ENCODE peak calls at places on chromosomes 16 and 17, in ten cellular contexts. C is heart left ventricle; Z is ACHN; R is stimulated activated CD8-positive, alpha-beta memory T cell treated with anti-CD3 and anti-CD28 coated beads, Interleukin-7, amount 100 ng/mL, for 1 hour; O is GM13977; E is LoVo; I is GM19239; X is EH; W is GM04504; K is tibial nerve. F is an unnamed sample.

GRCh38 chr17:80030730-80031410 is 4.8 kb downstream of the TBC1D16 start:
- DNase-seq in K (no peak), I (no peak), Z (no peak), C (no peak), W (no peak), R (no peak), X (no peak), E (no peak), O (no peak), F (no peak)

GRCh38 chr17:38538906-38539305 is 66.8 kb downstream of the SRCIN1 start:
- DNase-seq in K (no peak), W (no peak), E (no peak), Z (no peak), C (no peak), R (no peak), I (no peak), O (no peak), X (no peak), F (no peak)

GRCh38 chr17:38579934-38580333 is 25.8 kb downstream of the SRCIN1 start:
- DNase-seq in I (no peak), C (no peak), E (no peak), X (peak), R (no peak), O (no peak), W (no peak), Z (peak), K (no peak), F (no peak)

GRCh38 chr16:15966420-15967222 is 17.2 kb downstream of the ABCC1 start:
- DNase-seq in C (no peak), W (peak), O (no peak), X (peak), K (no peak), R (no peak), E (peak), Z (peak), I (no peak), F (no peak)

GRCh38 chr16:51875834-51876725 is 670.9 kb downstream of the TOX3 start:
- DNase-seq in O (no peak), R (no peak), C (no peak), I (no peak), Z (no peak), X (no peak), E (no peak), W (no peak), K (no peak), F (no peak)

GRCh38 chr17:72104164-72104862 is 16.5 kb upstream of the SOX9 start:
- DNase-seq in C (no peak), X (no peak), R (no peak), W (no peak), O (no peak), Z (no peak), E (no peak), K (no peak), I (no peak), F (no peak)

GRCh38 chr17:34424814-34425490 is 61.9 kb upstream of the CCL1 start:
- DNase-seq in E (no peak), R (no peak), C (no peak), W (no peak), Z (no peak), X (no peak), O (no peak), I (no peak), K (no peak), F (no peak)

GRCh38 chr17:7478276-7479138 is 924 bp downstream of the ZBTB4 start:
- DNase-seq in W (peak), E (no peak), O (peak), I (peak), K (no peak), C (peak), Z (peak), X (peak), R (no peak), F (no peak)